ENCODE peak calls at places on chromosomes 3 and 15, in seven cellular contexts. D is AG09319, F is IMR-90, R is left lung, B is upper lobe of right lung, C is HL-60, V is lower leg skin. W is an unnamed sample.

GRCh38 chr3:28575748-28576589 is 227.3 kb upstream of the AZI2 start:
- DNase-seq in F (no peak), R (peak; percentile 77), D (no peak), V (peak; percentile 82), C (no peak), B (no peak), W (no peak)

GRCh38 chr3:167854846-167855245 is 119.3 kb downstream of the SERPINI1 start:
- DNase-seq in B (no peak), D (no peak), F (no peak), C (no peak), R (no peak), V (no peak), W (no peak)

GRCh38 chr3:45095916-45096526 is 50.2 kb downstream of the CDCP1 start:
- DNase-seq in R (no peak), C (no peak), V (no peak), B (no peak), D (no peak), F (no peak), W (no peak)

GRCh38 chr15:89329329-89330084 is 5.1 kb downstream of the POLG start:
- DNase-seq in B (no peak), R (no peak), C (no peak), F (no peak), D (no peak), V (peak; percentile 62), W (no peak)

GRCh38 chr15:43941555-43941954 is 114.8 kb downstream of the WDR76 start:
- DNase-seq in F (no peak), R (no peak), D (no peak), B (no peak), C (no peak), V (no peak), W (no peak)

GRCh38 chr3:31755911-31756658 is 223.4 kb downstream of the STT3B start:
- DNase-seq in D (no peak), C (no peak), V (no peak), R (no peak), F (no peak), B (no peak), W (no peak)

GRCh38 chr3:105972069-105972468 is 103.3 kb upstream of the CBLB start:
- DNase-seq in F (no peak), R (no peak), D (no peak), B (no peak), C (no peak), V (no peak), W (no peak)

GRCh38 chr3:85939026-85939616 is 980.3 kb downstream of the CADM2 start:
- DNase-seq in C (no peak), V (no peak), B (no peak), D (no peak), F (no peak), R (no peak), W (no peak)

GRCh38 chr3:41198526-41198925 is 779 bp upstream of the CTNNB1 start:
- DNase-seq in R (no peak), V (peak; percentile 86), B (no peak), C (no peak), F (no peak), D (no peak), W (peak; percentile 49)

GRCh38 chr3:58051196-58051595 is 43.0 kb downstream of the FLNB start:
- DNase-seq in B (peak; percentile 81), C (peak; percentile 56), F (peak; percentile 87), V (no peak), R (no peak), D (no peak), W (peak; percentile 55)

GRCh38 chr15:64443747-64444621 is 16.4 kb upstream of the ZNF609 start:
- DNase-seq in D (peak; percentile 46), R (no peak), B (no peak), F (peak; percentile 92), V (no peak), C (no peak), W (no peak)

GRCh38 chr15:88454867-88455810 is 12.0 kb downstream of the MRPL46 start:
- DNase-seq in D (peak; percentile 22), R (no peak), B (no peak), C (no peak), V (peak; percentile 72), F (peak; percentile 69), W (no peak)

GRCh38 chr3:186143280-186143679 is 34.4 kb upstream of the ETV5 start:
- DNase-seq in D (no peak), V (no peak), F (no peak), C (no peak), B (no peak), R (no peak), W (no peak)

GRCh38 chr3:15305366-15305844 is 27.0 kb downstream of the SH3BP5 start:
- DNase-seq in B (no peak), V (no peak), R (no peak), D (no peak), C (no peak), F (peak; percentile 49), W (no peak)

GRCh38 chr15:85860394-85861161 is 65.9 kb upstream of the KLHL25 start:
- DNase-seq in V (peak; percentile 74), F (no peak), D (no peak), B (no peak), C (no peak), R (no peak), W (no peak)

GRCh38 chr15:62254137-62254934 is 89.3 kb upstream of the C2CD4B start:
- DNase-seq in V (peak; percentile 92), D (no peak), C (peak; percentile 6), B (peak; percentile 72), F (peak; percentile 43), R (peak; percentile 88), W (no peak)

GRCh38 chr15:74209997-74210573 is 7.5 kb upstream of the STRA6 start:
- DNase-seq in B (no peak), D (no peak), F (peak; percentile 89), R (no peak), V (no peak), C (no peak), W (no peak)

GRCh38 chr3:75012791-75013190 is 398.3 kb upstream of the CNTN3 start:
- DNase-seq in C (no peak), B (no peak), V (no peak), R (no peak), F (no peak), D (no peak), W (no peak)

GRCh38 chr3:27200721-27201434 is 168.3 kb downstream of the NEK10 start:
- DNase-seq in D (no peak), C (peak; percentile 15), B (no peak), F (no peak), V (no peak), R (no peak), W (no peak)

GRCh38 chr3:137035631-137036030 is 77.8 kb downstream of the IL20RB start:
- DNase-seq in D (no peak), V (no peak), R (no peak), F (peak; percentile 19), B (no peak), C (no peak), W (no peak)

GRCh38 chr3:124372784-124373183 is 357.5 kb upstream of the UMPS start:
- DNase-seq in V (no peak), C (no peak), F (no peak), R (no peak), B (no peak), D (no peak), W (no peak)

DNA sequence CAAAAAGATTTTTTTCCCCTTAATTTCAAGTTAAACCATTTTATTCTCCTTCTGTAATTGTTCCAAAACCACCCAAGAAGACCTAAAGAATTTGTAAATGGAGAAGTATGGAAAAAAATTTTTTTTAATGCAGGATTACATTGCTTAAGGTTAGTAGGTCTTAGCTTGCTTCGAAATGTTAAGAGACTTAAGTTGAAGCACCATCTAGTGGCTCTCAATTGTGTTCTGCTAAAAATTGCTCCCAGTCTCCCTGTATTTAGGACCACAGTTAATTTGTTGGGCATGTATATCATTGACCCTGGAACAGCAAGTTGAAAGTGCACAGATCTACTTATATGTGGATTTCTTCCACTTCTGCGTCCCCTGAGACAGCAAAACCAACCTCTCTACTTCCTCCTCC is 32.4 kb downstream of the CD200R1L start:
- DNase-seq in V (no peak), F (peak; percentile 89), D (peak; percentile 59), R (no peak), B (no peak), C (no peak), W (no peak)
- TF ChIP-seq CTCF in V (no peak), F (peak; percentile 74), D (peak; percentile 70), R (no peak), B (peak; percentile 39), C (peak; percentile 6), W (no peak)

DNA sequence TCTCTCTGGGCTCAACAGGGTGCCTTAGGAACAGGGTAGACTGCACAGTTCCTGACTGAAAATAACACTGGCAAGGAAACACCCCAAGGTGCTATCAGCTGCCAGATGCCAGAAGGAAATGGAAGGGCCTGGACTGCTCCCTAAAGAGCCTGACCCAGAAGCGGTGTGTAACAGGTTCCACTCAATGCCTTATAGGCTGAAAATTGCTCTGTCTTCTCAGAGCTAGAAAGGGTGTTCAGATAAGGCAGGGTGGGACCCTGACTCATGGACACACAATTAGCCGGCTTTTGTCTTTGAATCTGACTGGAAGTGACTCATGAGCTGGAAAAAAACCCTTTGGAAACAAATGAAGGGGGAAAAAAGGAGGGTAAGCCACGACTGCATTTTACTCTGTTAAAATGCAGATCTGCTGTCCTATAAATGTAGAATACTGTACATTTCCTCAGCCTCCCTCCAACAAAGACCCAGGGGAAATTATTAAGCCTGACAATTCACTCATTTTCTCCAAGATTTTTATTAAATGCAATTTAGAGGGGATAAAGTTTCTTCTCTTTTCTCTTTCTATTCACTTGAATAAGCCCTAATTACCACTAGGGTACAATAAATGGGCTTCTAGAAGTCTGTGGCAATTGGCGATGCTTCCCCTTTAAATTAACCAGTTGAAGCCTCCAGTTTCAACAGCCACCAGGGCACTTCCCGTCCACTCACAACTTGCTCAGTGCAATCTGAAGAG is 160.2 kb upstream of the TBL1XR1 start:
- DNase-seq in F (peak; percentile 89), C (peak; percentile 83), R (no peak), V (peak; percentile 74), B (no peak), D (no peak), W (no peak)
- TF ChIP-seq CTCF in F (no peak), C (no peak), R (no peak), V (no peak), B (no peak), D (no peak), W (no peak)

DNA sequence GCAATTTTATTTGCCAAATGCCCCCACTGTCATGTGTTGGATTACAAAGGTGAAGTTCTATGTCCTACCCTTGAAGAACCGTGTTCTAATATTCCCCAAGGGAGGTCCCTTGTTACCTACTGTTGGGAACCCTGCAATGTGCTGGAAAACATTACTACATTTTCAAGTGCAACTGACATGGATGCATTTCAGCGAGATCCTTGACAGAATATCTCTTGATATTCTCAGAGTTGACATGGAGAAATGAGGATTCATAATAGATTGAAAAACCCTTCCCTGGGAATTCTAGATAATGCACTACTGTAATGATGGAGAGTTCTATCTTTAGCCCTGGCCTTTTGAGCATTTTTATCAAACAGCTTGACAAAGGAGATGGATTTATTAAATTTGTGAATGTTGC is 397.4 kb downstream of the FEZF2 start:
- DNase-seq in D (no peak), F (no peak), C (no peak), V (no peak), R (no peak), B (no peak), W (no peak)
- TF ChIP-seq CTCF in D (no peak), F (no peak), C (no peak), V (no peak), R (no peak), B (no peak), W (no peak)

DNA sequence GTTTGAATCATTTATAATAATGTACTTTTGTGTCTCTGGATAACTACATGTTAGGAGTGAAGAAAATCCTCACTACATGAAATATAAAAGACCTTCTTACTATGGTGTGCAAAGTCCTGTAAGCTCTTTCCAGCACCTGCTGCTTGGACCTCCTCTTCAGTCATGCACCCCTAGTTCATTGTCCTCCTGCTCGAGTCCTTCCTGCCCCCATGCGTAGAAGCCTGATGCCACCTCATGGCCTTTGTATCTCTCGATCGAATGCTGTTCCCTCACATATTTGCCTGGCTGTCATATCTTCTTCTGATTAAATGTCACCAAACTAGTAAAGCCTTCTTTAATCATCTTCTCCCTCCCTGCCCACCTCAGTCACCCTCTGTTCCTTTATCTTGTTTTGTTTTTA is 49.9 kb upstream of the SUCLG2 start:
- DNase-seq in D (no peak), B (no peak), F (no peak), C (no peak), V (no peak), R (no peak), W (no peak)
- TF ChIP-seq CTCF in D (no peak), B (no peak), F (no peak), C (no peak), V (no peak), R (no peak), W (no peak)

W was measured in CD14-positive monocyte.